ENCODE peak calls at places on chromosome 18, in four cellular contexts. One of them, this sample, is unnamed.

GRCh38 chr18:419542-420175 is 80.8 kb downstream of the COLEC12 start:
- DNase-seq in endodermal cell: no peak
- DNase-seq in foreskin fibroblast: no peak
- DNase-seq in NCI-H1930: no peak
- DNase-seq in this sample: no peak

GRCh38 chr18:77250926-77251729 is 1.5 kb downstream of the GALR1 start:
- DNase-seq in foreskin fibroblast: no peak
- DNase-seq in endodermal cell: peak; percentile 82
- DNase-seq in NCI-H1930: no peak
- DNase-seq in this sample: no peak

GRCh38 chr18:34467059-34467458 is 242.3 kb upstream of the NOL4 start:
- DNase-seq in foreskin fibroblast: no peak
- DNase-seq in endodermal cell: no peak
- DNase-seq in NCI-H1930: no peak
- DNase-seq in this sample: peak; percentile 19

GRCh38 chr18:35634376-35634775 is 52.8 kb downstream of the GALNT1 start:
- DNase-seq in endodermal cell: no peak
- DNase-seq in NCI-H1930: no peak
- DNase-seq in foreskin fibroblast: peak; percentile 54
- DNase-seq in this sample: no peak

GRCh38 chr18:48124857-48125626 is 194.6 kb upstream of the SMAD2 start:
- DNase-seq in endodermal cell: no peak
- DNase-seq in NCI-H1930: no peak
- DNase-seq in foreskin fibroblast: no peak
- DNase-seq in this sample: no peak

GRCh38 chr18:907171-907879 is 2.7 kb downstream of the ADCYAP1 start:
- DNase-seq in foreskin fibroblast: no peak
- DNase-seq in endodermal cell: peak; percentile 78
- DNase-seq in NCI-H1930: no peak
- DNase-seq in this sample: no peak

GRCh38 chr18:74194691-74195090 is 46.4 kb downstream of the TIMM21 start:
- DNase-seq in NCI-H1930: no peak
- DNase-seq in endodermal cell: no peak
- DNase-seq in foreskin fibroblast: no peak
- DNase-seq in this sample: no peak

GRCh38 chr18:28814365-28814764 is 637.4 kb upstream of the CDH2 start:
- DNase-seq in NCI-H1930: no peak
- DNase-seq in foreskin fibroblast: no peak
- DNase-seq in endodermal cell: no peak
- DNase-seq in this sample: no peak

GRCh38 chr18:76426738-76427305 is 68.2 kb downstream of the ZNF516 start:
- DNase-seq in endodermal cell: peak; percentile 94
- DNase-seq in foreskin fibroblast: no peak
- DNase-seq in NCI-H1930: no peak
- DNase-seq in this sample: peak; percentile 19

GRCh38 chr18:2980607-2980923 is 32.4 kb downstream of the LPIN2 start:
- DNase-seq in endodermal cell: no peak
- DNase-seq in NCI-H1930: no peak
- DNase-seq in foreskin fibroblast: no peak
- DNase-seq in this sample: no peak

GRCh38 chr18:79394438-79395307 is 1.1 kb upstream of the NFATC1 start:
- DNase-seq in foreskin fibroblast: peak; percentile 23
- DNase-seq in NCI-H1930: no peak
- DNase-seq in endodermal cell: peak; percentile 85
- DNase-seq in this sample: peak; percentile 21

GRCh38 chr18:22254088-22254487 is 84.7 kb downstream of the GATA6 start:
- DNase-seq in endodermal cell: no peak
- DNase-seq in NCI-H1930: no peak
- DNase-seq in foreskin fibroblast: no peak
- DNase-seq in this sample: no peak

GRCh38 chr18:54558609-54559585 is 32.1 kb upstream of the DYNAP start:
- DNase-seq in foreskin fibroblast: no peak
- DNase-seq in NCI-H1930: no peak
- DNase-seq in endodermal cell: no peak
- DNase-seq in this sample: peak; percentile 12

GRCh38 chr18:74748809-74749208 is 151.1 kb downstream of the ZNF407 start:
- DNase-seq in endodermal cell: peak; percentile 73
- DNase-seq in NCI-H1930: no peak
- DNase-seq in foreskin fibroblast: no peak
- DNase-seq in this sample: no peak

GRCh38 chr18:78984941-78985784 is 5.5 kb downstream of the SALL3 start:
- DNase-seq in NCI-H1930: no peak
- DNase-seq in endodermal cell: peak; percentile 92
- DNase-seq in foreskin fibroblast: no peak
- DNase-seq in this sample: no peak

GRCh38 chr18:13566941-13567762 is 159.2 kb downstream of the FAM210A start:
- DNase-seq in foreskin fibroblast: no peak
- DNase-seq in NCI-H1930: no peak
- DNase-seq in endodermal cell: no peak
- DNase-seq in this sample: no peak

GRCh38 chr18:47931707-47932103 is 1.2 kb upstream of the SMAD2 start:
- DNase-seq in endodermal cell: no peak
- DNase-seq in NCI-H1930: no peak
- DNase-seq in foreskin fibroblast: peak; percentile 26
- DNase-seq in this sample: no peak

GRCh38 chr18:73340135-73340934 is 472.5 kb upstream of the NETO1 start:
- DNase-seq in NCI-H1930: no peak
- DNase-seq in endodermal cell: no peak
- DNase-seq in foreskin fibroblast: peak; percentile 33
- DNase-seq in this sample: peak; percentile 17

GRCh38 chr18:77102246-77103040 is 30.1 kb downstream of the MBP start:
- DNase-seq in endodermal cell: no peak
- DNase-seq in foreskin fibroblast: peak; percentile 79
- DNase-seq in NCI-H1930: no peak
- DNase-seq in this sample: peak; percentile 92

GRCh38 chr18:48949051-48949605 is 1.6 kb downstream of the SMAD7 start:
- DNase-seq in foreskin fibroblast: no peak
- DNase-seq in endodermal cell: no peak
- DNase-seq in NCI-H1930: no peak
- DNase-seq in this sample: no peak

GRCh38 chr18:62702259-62702658 is 13.1 kb upstream of the PHLPP1 start:
- DNase-seq in endodermal cell: no peak
- DNase-seq in NCI-H1930: no peak
- DNase-seq in foreskin fibroblast: no peak
- DNase-seq in this sample: no peak

GRCh38 chr18:46250812-46251173 is 146.6 kb downstream of the HAUS1 start:
- DNase-seq in endodermal cell: no peak
- DNase-seq in foreskin fibroblast: no peak
- DNase-seq in NCI-H1930: no peak
- DNase-seq in this sample: no peak

GRCh38 chr18:25352629-25353005 is 651 bp upstream of the ZNF521 start:
- DNase-seq in endodermal cell: no peak
- DNase-seq in NCI-H1930: no peak
- DNase-seq in foreskin fibroblast: no peak
- DNase-seq in this sample: no peak

GRCh38 chr18:59033361-59033760 is 106.3 kb upstream of the SEC11C start:
- DNase-seq in foreskin fibroblast: peak; percentile 10
- DNase-seq in NCI-H1930: no peak
- DNase-seq in endodermal cell: peak; percentile 60
- DNase-seq in this sample: no peak

GRCh38 chr18:33014060-33014796 is 241.4 kb upstream of the KLHL14 start:
- DNase-seq in foreskin fibroblast: no peak
- DNase-seq in NCI-H1930: no peak
- DNase-seq in endodermal cell: peak; percentile 42
- DNase-seq in this sample: no peak

GRCh38 chr18:76875390-76876330 is 53.3 kb downstream of the ZNF236 start:
- DNase-seq in NCI-H1930: peak; percentile 37
- DNase-seq in foreskin fibroblast: peak; percentile 9
- DNase-seq in endodermal cell: peak; percentile 87
- DNase-seq in this sample: peak; percentile 52

GRCh38 chr18:12401881-12402280 is 5.8 kb upstream of the PRELID3A start:
- DNase-seq in endodermal cell: no peak
- DNase-seq in NCI-H1930: no peak
- DNase-seq in foreskin fibroblast: no peak
- DNase-seq in this sample: no peak